ENCODE peak calls at places on chromosome 1, in ten cellular contexts. H, O, Y, R, L, I, D, B, T and E are unnamed samples. For H3K27me3 and H3K4me1, the result is how much of the 10 kb centered on the place peaks cover.

GRCh38 chr1:94306521-94306920 is 69.1 kb upstream of the ARHGAP29 start:
- DNase-seq in H (no peak), O (no peak), Y (no peak), R (no peak), L (no peak), I (no peak), D (no peak), B (no peak), T (no peak), E (no peak)

GRCh38 chr1:247209306-247209900 is 37.6 kb upstream of the ZNF124 start:
- DNase-seq in H (peak), O (peak), Y (no peak), R (no peak), L (no peak), I (no peak), D (peak), B (peak), T (no peak), E (no peak)

GRCh38 chr1:221772107-221772506 is 30.2 kb upstream of the DUSP10 start:
- DNase-seq in H (peak), O (no peak), Y (peak), R (no peak), L (no peak), I (no peak), D (no peak), B (no peak), T (no peak), E (no peak)

GRCh38 chr1:206766251-206766856 is 4.2 kb upstream of the IL19 start:
- DNase-seq in H (peak), O (no peak), Y (peak), R (peak), L (no peak), I (no peak), D (no peak), B (peak), T (peak), E (peak)

GRCh38 chr1:25031601-25031965 is 101.5 kb upstream of the RUNX3 start:
- DNase-seq in H (no peak), O (no peak), Y (no peak), R (no peak), L (no peak), I (no peak), D (no peak), B (no peak), T (no peak), E (no peak)

GRCh38 chr1:32984090-32984828 is 19.6 kb upstream of the RNF19B start:
- DNase-seq in H (no peak), O (peak), Y (peak), R (no peak), L (no peak), I (no peak), D (peak), B (peak), T (peak), E (peak)

GRCh38 chr1:74531807-74532206 is 19.4 kb upstream of the LRRC53 start:
- DNase-seq in H (no peak), O (no peak), Y (no peak), R (no peak), L (no peak), I (no peak), D (no peak), B (no peak), T (no peak), E (no peak)

GRCh38 chr1:244341455-244342450 is 110.0 kb downstream of the ADSS2 start:
- DNase-seq in H (peak), O (peak), Y (no peak), R (peak), L (no peak), I (peak), D (no peak), B (peak), T (no peak), E (no peak)

DNA sequence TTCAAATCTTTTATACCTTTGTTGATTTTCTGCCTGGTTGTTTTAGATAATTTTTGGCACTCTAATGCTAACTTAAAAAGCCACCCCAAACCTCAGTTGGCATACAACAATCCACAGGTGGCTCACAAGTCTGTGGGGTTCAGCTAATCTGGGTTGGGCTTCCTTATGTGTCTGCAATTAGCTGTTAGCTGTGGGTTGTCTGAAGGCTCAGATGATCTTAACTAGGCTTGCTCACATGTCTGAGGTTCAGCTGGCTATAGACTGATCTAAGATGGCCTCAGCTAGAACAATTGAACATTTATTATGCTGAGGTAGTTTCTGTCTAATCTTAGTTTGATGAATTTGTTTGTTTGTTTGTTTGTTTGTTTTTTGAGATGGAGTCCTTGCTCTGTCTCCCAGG is 44.9 kb upstream of the ADAR start:
- DNase-seq in H (no peak), O (no peak), Y (no peak), R (no peak), L (no peak), I (no peak), D (no peak), B (no peak), T (no peak), E (no peak)
- H3K27me3 ChIP-seq in H (under half), O (under half), Y (under half), R (under half), L (under half), I (under half), D (under half), B (under half), T (under half), E (under half)

GRCh38 chr1:42737257-42737656 is 2.8 kb downstream of the CLDN19 start:
- DNase-seq in H (peak), O (no peak), Y (no peak), R (peak), L (no peak), I (no peak), D (no peak), B (no peak), T (peak), E (peak)
- H3K4me1 ChIP-seq in H (under half), O (under half), Y (under half), R (under half), L (under half), I (under half), D (under half), B (under half), T (under half), E (under half)

GRCh38 chr1:46805755-46806154 is 6.9 kb downstream of the CYP4B1 start:
- DNase-seq in H (no peak), O (no peak), Y (no peak), R (no peak), L (no peak), I (no peak), D (no peak), B (no peak), T (no peak), E (no peak)
- H3K4me2 ChIP-seq in H (no peak), O (no peak), Y (no peak), R (no peak), L (no peak), I (no peak), D (no peak), B (no peak), T (no peak), E (no peak)

DNA sequence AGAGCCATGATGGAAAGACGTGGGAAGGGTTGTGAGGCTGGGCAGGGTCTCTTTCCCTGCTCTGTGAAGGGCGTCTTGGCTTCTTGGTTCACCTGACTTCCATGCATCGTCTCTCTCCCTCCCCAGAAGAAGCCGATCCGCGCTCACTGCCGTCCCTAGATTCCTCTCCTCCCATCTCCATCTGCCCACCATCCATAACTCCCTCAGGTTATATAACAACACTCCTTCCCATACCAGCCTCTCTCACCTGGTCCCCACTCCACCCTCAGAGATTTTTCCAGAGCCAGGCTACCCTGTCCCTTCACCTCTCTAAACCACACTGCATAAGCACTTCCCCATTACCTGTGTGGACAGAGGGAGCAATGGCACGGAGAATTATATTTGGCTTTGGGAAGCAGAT is 6.0 kb downstream of the KCND3 start:
- DNase-seq in H (no peak), O (no peak), Y (no peak), R (no peak), L (no peak), I (no peak), D (no peak), B (no peak), T (no peak), E (no peak)
- H3K27me3 ChIP-seq in H (under half), O (under half), Y (under half), R (under half), L (under half), I (under half), D (under half), B (under half), T (under half), E (under half)

DNA sequence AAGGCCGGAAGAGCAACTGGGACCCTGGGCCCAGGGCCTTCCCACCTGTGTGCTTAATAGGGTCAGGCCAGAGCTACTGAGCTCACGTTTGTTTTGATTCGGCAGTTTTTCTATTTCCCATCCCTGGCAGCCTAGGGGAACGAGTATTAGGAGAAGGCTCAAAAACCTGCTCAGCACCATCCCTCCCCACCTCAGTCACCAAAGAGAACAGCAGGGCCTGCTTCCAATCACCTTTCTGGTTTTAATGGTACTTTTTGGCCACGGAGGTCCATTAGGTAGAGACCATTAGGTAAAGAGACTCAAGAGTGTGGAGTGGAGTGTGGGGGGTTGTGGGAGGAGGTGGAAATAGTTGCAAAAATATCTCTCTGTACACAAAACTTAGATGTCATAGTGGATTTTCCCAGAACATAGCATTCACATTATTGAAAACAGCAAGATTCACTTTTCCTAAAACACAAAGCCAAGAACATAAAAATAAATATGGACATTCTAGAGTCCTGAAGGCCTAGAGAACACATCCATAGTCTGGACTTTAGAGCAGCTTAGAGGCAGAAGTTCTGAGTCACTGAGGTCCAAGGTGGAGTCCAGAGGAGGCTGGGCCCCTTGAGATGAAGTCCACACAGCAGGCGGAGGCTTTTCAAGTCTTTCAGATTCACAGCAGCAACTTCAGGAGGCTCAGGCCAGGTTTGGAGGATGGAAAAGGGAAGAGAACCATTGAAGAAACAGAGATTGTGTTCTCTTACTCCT is 19.5 kb downstream of the NUAK2 start:
- DNase-seq in H (no peak), O (no peak), Y (no peak), R (no peak), L (no peak), I (no peak), D (no peak), B (peak), T (no peak), E (no peak)
- H3K4me1 ChIP-seq in H (under half), O (under half), Y (under half), R (under half), L (under half), I (under half), D (under half), B (under half), T (under half), E (under half)